ENCODE peak calls at places on chromosome 13, in nine cellular contexts. One of them, this sample, is unnamed.

GRCh38 chr13:72149701-72150100 is 282.7 kb upstream of the DACH1 start:
- DNase-seq in fibroblast of pulmonary artery: no peak
- DNase-seq in tibial artery: no peak
- DNase-seq in kidney epithelial cell: no peak
- DNase-seq in HFF-Myc: no peak
- DNase-seq in neural progenitor cell: no peak
- DNase-seq in lower leg skin: no peak
- DNase-seq in gastrocnemius medialis: no peak
- DNase-seq in CD8-positive, alpha-beta T cell: no peak
- DNase-seq in this sample: no peak

GRCh38 chr13:48505597-48506091 is 27.2 kb downstream of the RCBTB2 start:
- DNase-seq in lower leg skin: peak
- DNase-seq in neural progenitor cell: no peak
- DNase-seq in HFF-Myc: no peak
- DNase-seq in tibial artery: peak
- DNase-seq in gastrocnemius medialis: peak
- DNase-seq in CD8-positive, alpha-beta T cell: peak
- DNase-seq in kidney epithelial cell: no peak
- DNase-seq in fibroblast of pulmonary artery: no peak
- DNase-seq in this sample: peak

GRCh38 chr13:60617863-60618733 is 221.1 kb downstream of the TDRD3 start:
- DNase-seq in HFF-Myc: no peak
- DNase-seq in fibroblast of pulmonary artery: peak
- DNase-seq in lower leg skin: no peak
- DNase-seq in CD8-positive, alpha-beta T cell: no peak
- DNase-seq in kidney epithelial cell: no peak
- DNase-seq in gastrocnemius medialis: no peak
- DNase-seq in neural progenitor cell: peak
- DNase-seq in tibial artery: no peak
- DNase-seq in this sample: peak

GRCh38 chr13:94233401-94233800 is 246.1 kb downstream of the DCT start:
- DNase-seq in kidney epithelial cell: peak
- DNase-seq in gastrocnemius medialis: peak
- DNase-seq in tibial artery: no peak
- DNase-seq in CD8-positive, alpha-beta T cell: no peak
- DNase-seq in HFF-Myc: peak
- DNase-seq in neural progenitor cell: no peak
- DNase-seq in lower leg skin: no peak
- DNase-seq in fibroblast of pulmonary artery: peak
- DNase-seq in this sample: peak

GRCh38 chr13:49354719-49355118 is 89.1 kb downstream of the CAB39L start:
- DNase-seq in fibroblast of pulmonary artery: peak
- DNase-seq in lower leg skin: no peak
- DNase-seq in gastrocnemius medialis: no peak
- DNase-seq in HFF-Myc: no peak
- DNase-seq in neural progenitor cell: no peak
- DNase-seq in kidney epithelial cell: no peak
- DNase-seq in CD8-positive, alpha-beta T cell: no peak
- DNase-seq in tibial artery: no peak
- DNase-seq in this sample: no peak

GRCh38 chr13:93797463-93797862 is 570.9 kb downstream of the GPC6 start:
- DNase-seq in lower leg skin: no peak
- DNase-seq in CD8-positive, alpha-beta T cell: no peak
- DNase-seq in fibroblast of pulmonary artery: no peak
- DNase-seq in tibial artery: no peak
- DNase-seq in HFF-Myc: no peak
- DNase-seq in gastrocnemius medialis: no peak
- DNase-seq in neural progenitor cell: no peak
- DNase-seq in kidney epithelial cell: no peak
- DNase-seq in this sample: no peak

GRCh38 chr13:28220166-28220565 is 81.8 kb downstream of the PAN3 start:
- DNase-seq in gastrocnemius medialis: no peak
- DNase-seq in kidney epithelial cell: no peak
- DNase-seq in fibroblast of pulmonary artery: peak
- DNase-seq in HFF-Myc: peak
- DNase-seq in neural progenitor cell: no peak
- DNase-seq in CD8-positive, alpha-beta T cell: no peak
- DNase-seq in tibial artery: no peak
- DNase-seq in lower leg skin: no peak
- DNase-seq in this sample: no peak

GRCh38 chr13:98312606-98313005 is 135.5 kb upstream of the RNF113B start:
- DNase-seq in lower leg skin: no peak
- DNase-seq in gastrocnemius medialis: no peak
- DNase-seq in CD8-positive, alpha-beta T cell: no peak
- DNase-seq in kidney epithelial cell: no peak
- DNase-seq in HFF-Myc: no peak
- DNase-seq in tibial artery: no peak
- DNase-seq in neural progenitor cell: no peak
- DNase-seq in fibroblast of pulmonary artery: no peak
- DNase-seq in this sample: no peak

GRCh38 chr13:59444210-59444857 is 719.4 kb downstream of the DIAPH3 start:
- DNase-seq in tibial artery: no peak
- DNase-seq in fibroblast of pulmonary artery: no peak
- DNase-seq in CD8-positive, alpha-beta T cell: no peak
- DNase-seq in lower leg skin: no peak
- DNase-seq in neural progenitor cell: no peak
- DNase-seq in HFF-Myc: no peak
- DNase-seq in gastrocnemius medialis: no peak
- DNase-seq in kidney epithelial cell: no peak
- DNase-seq in this sample: no peak

GRCh38 chr13:23550164-23550563 is 20.0 kb upstream of the TNFRSF19 start:
- DNase-seq in HFF-Myc: no peak
- DNase-seq in kidney epithelial cell: no peak
- DNase-seq in gastrocnemius medialis: no peak
- DNase-seq in lower leg skin: no peak
- DNase-seq in tibial artery: no peak
- DNase-seq in neural progenitor cell: no peak
- DNase-seq in CD8-positive, alpha-beta T cell: no peak
- DNase-seq in fibroblast of pulmonary artery: no peak
- DNase-seq in this sample: no peak

GRCh38 chr13:24865158-24865557 is 101.2 kb downstream of the RNF17 start:
- DNase-seq in kidney epithelial cell: no peak
- DNase-seq in neural progenitor cell: no peak
- DNase-seq in CD8-positive, alpha-beta T cell: no peak
- DNase-seq in lower leg skin: no peak
- DNase-seq in HFF-Myc: no peak
- DNase-seq in tibial artery: no peak
- DNase-seq in fibroblast of pulmonary artery: peak
- DNase-seq in gastrocnemius medialis: no peak
- DNase-seq in this sample: no peak

DNA sequence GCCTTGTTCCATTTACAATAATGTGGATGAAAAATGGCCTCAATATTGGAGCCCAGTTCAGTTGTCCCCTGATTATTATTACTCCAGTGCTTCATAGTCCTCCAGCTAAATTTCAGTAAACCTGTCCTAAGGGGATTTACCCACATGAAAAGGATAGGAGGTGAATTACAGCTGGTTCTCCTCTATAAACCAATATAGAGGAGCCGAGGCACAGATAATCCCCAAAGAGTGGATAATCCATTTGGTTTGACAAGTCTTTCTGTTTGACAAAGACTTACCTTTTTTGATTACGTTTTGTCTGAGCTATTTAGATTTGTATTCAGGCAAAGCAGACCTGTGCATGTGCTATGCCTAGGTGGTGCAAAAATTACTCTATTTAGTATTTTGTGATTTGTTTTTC is 2.7 kb downstream of the CNMD start:
- DNase-seq in fibroblast of pulmonary artery: no peak
- DNase-seq in neural progenitor cell: no peak
- DNase-seq in tibial artery: no peak
- DNase-seq in CD8-positive, alpha-beta T cell: no peak
- DNase-seq in HFF-Myc: no peak
- DNase-seq in lower leg skin: no peak
- DNase-seq in gastrocnemius medialis: no peak
- DNase-seq in kidney epithelial cell: no peak
- DNase-seq in this sample: no peak
- H3K4me3 ChIP-seq in fibroblast of pulmonary artery: no peak
- H3K4me3 ChIP-seq in neural progenitor cell: no peak
- H3K4me3 ChIP-seq in tibial artery: no peak
- H3K4me3 ChIP-seq in CD8-positive, alpha-beta T cell: no peak
- H3K4me3 ChIP-seq in HFF-Myc: no peak
- H3K4me3 ChIP-seq in lower leg skin: no peak
- H3K4me3 ChIP-seq in gastrocnemius medialis: no peak
- H3K4me3 ChIP-seq in kidney epithelial cell: no peak
- H3K4me3 ChIP-seq in this sample: no peak

GRCh38 chr13:103698000-103698399 is 631.8 kb upstream of the SLC10A2 start:
- DNase-seq in neural progenitor cell: no peak
- DNase-seq in lower leg skin: no peak
- DNase-seq in CD8-positive, alpha-beta T cell: no peak
- DNase-seq in fibroblast of pulmonary artery: no peak
- DNase-seq in tibial artery: no peak
- DNase-seq in gastrocnemius medialis: no peak
- DNase-seq in HFF-Myc: no peak
- DNase-seq in kidney epithelial cell: no peak
- DNase-seq in this sample: no peak
- H3K4me3 ChIP-seq in neural progenitor cell: no peak
- H3K4me3 ChIP-seq in lower leg skin: no peak
- H3K4me3 ChIP-seq in CD8-positive, alpha-beta T cell: no peak
- H3K4me3 ChIP-seq in fibroblast of pulmonary artery: no peak
- H3K4me3 ChIP-seq in tibial artery: no peak
- H3K4me3 ChIP-seq in gastrocnemius medialis: no peak
- H3K4me3 ChIP-seq in HFF-Myc: no peak
- H3K4me3 ChIP-seq in kidney epithelial cell: no peak
- H3K4me3 ChIP-seq in this sample: no peak

GRCh38 chr13:113390874-113391497 is 27.1 kb upstream of the GRTP1 start:
- DNase-seq in neural progenitor cell: no peak
- DNase-seq in lower leg skin: no peak
- DNase-seq in kidney epithelial cell: no peak
- DNase-seq in tibial artery: peak
- DNase-seq in gastrocnemius medialis: no peak
- DNase-seq in CD8-positive, alpha-beta T cell: no peak
- DNase-seq in HFF-Myc: no peak
- DNase-seq in fibroblast of pulmonary artery: no peak
- DNase-seq in this sample: no peak
- H3K4me3 ChIP-seq in neural progenitor cell: no peak
- H3K4me3 ChIP-seq in lower leg skin: no peak
- H3K4me3 ChIP-seq in kidney epithelial cell: no peak
- H3K4me3 ChIP-seq in tibial artery: no peak
- H3K4me3 ChIP-seq in gastrocnemius medialis: no peak
- H3K4me3 ChIP-seq in CD8-positive, alpha-beta T cell: no peak
- H3K4me3 ChIP-seq in HFF-Myc: no peak
- H3K4me3 ChIP-seq in fibroblast of pulmonary artery: no peak
- H3K4me3 ChIP-seq in this sample: no peak

DNA sequence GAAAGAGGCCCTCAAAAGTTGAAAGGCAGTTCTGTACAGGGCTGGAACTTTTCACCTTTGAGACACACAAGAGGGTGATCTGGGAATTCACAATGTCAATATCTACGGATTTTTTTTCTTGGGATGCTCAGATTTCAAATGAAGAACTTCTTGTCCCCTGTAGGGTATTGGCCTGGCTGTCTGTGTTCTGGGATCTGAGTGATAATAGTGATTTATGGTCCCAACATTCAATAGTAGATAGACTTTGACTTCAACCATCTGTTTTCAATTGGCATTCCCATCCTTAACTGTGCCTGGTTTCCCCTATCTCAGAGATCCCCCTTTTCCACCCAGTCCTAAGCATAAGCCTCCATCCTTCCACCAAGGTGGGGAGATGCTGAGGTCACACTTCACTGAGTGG is 274.1 kb downstream of the COG6 start:
- DNase-seq in gastrocnemius medialis: no peak
- DNase-seq in tibial artery: no peak
- DNase-seq in lower leg skin: no peak
- DNase-seq in HFF-Myc: no peak
- DNase-seq in CD8-positive, alpha-beta T cell: no peak
- DNase-seq in kidney epithelial cell: no peak
- DNase-seq in fibroblast of pulmonary artery: no peak
- DNase-seq in neural progenitor cell: no peak
- DNase-seq in this sample: no peak
- H3K4me3 ChIP-seq in gastrocnemius medialis: no peak
- H3K4me3 ChIP-seq in tibial artery: no peak
- H3K4me3 ChIP-seq in lower leg skin: no peak
- H3K4me3 ChIP-seq in HFF-Myc: no peak
- H3K4me3 ChIP-seq in CD8-positive, alpha-beta T cell: no peak
- H3K4me3 ChIP-seq in kidney epithelial cell: no peak
- H3K4me3 ChIP-seq in fibroblast of pulmonary artery: no peak
- H3K4me3 ChIP-seq in neural progenitor cell: no peak
- H3K4me3 ChIP-seq in this sample: no peak

GRCh38 chr13:114127473-114128347 is 4.7 kb downstream of the RASA3 start:
- DNase-seq in lower leg skin: no peak
- DNase-seq in tibial artery: no peak
- DNase-seq in CD8-positive, alpha-beta T cell: no peak
- DNase-seq in neural progenitor cell: no peak
- DNase-seq in HFF-Myc: no peak
- DNase-seq in kidney epithelial cell: no peak
- DNase-seq in fibroblast of pulmonary artery: no peak
- DNase-seq in gastrocnemius medialis: peak
- DNase-seq in this sample: no peak

GRCh38 chr13:114126789-114127472 is 5.5 kb downstream of the RASA3 start:
- DNase-seq in tibial artery: no peak
- DNase-seq in fibroblast of pulmonary artery: no peak
- DNase-seq in lower leg skin: no peak
- DNase-seq in HFF-Myc: no peak
- DNase-seq in kidney epithelial cell: no peak
- DNase-seq in CD8-positive, alpha-beta T cell: no peak
- DNase-seq in gastrocnemius medialis: no peak
- DNase-seq in neural progenitor cell: no peak
- DNase-seq in this sample: no peak

GRCh38 chr13:114128624-114129522 is 3.5 kb downstream of the RASA3 start:
- DNase-seq in kidney epithelial cell: peak
- DNase-seq in fibroblast of pulmonary artery: peak
- DNase-seq in tibial artery: peak
- DNase-seq in neural progenitor cell: no peak
- DNase-seq in lower leg skin: peak
- DNase-seq in HFF-Myc: no peak
- DNase-seq in CD8-positive, alpha-beta T cell: peak
- DNase-seq in gastrocnemius medialis: peak
- DNase-seq in this sample: peak

GRCh38 chr13:114129649-114130062 is 2.8 kb downstream of the RASA3 start:
- DNase-seq in tibial artery: no peak
- DNase-seq in lower leg skin: no peak
- DNase-seq in CD8-positive, alpha-beta T cell: no peak
- DNase-seq in kidney epithelial cell: no peak
- DNase-seq in fibroblast of pulmonary artery: no peak
- DNase-seq in neural progenitor cell: no peak
- DNase-seq in HFF-Myc: no peak
- DNase-seq in gastrocnemius medialis: no peak
- DNase-seq in this sample: no peak

DNA sequence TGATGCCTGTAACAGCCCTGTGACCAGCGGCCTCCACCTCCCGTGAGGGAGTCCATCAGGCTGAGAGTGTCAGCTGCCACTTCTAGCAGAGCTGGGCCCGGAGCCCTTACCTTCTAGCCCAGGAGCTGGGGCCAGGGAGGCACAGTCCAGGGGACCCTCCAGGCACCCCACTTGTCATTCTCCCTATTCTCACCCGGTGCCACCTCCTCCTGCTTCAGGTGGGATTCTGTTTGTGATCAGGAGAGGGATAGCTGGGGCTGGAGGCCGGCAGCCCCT is 4.1 kb downstream of the RASA3 start:
- DNase-seq in tibial artery: no peak
- DNase-seq in HFF-Myc: no peak
- DNase-seq in lower leg skin: no peak
- DNase-seq in CD8-positive, alpha-beta T cell: no peak
- DNase-seq in gastrocnemius medialis: no peak
- DNase-seq in kidney epithelial cell: no peak
- DNase-seq in neural progenitor cell: no peak
- DNase-seq in fibroblast of pulmonary artery: no peak
- DNase-seq in this sample: no peak
- H3K4me3 ChIP-seq in tibial artery: peak
- H3K4me3 ChIP-seq in HFF-Myc: peak
- H3K4me3 ChIP-seq in lower leg skin: no peak
- H3K4me3 ChIP-seq in CD8-positive, alpha-beta T cell: peak
- H3K4me3 ChIP-seq in gastrocnemius medialis: peak
- H3K4me3 ChIP-seq in kidney epithelial cell: peak
- H3K4me3 ChIP-seq in neural progenitor cell: no peak
- H3K4me3 ChIP-seq in fibroblast of pulmonary artery: no peak
- H3K4me3 ChIP-seq in this sample: peak

GRCh38 chr13:46179576-46180368 is 2.2 kb downstream of the LCP1 start:
- DNase-seq in HFF-Myc: no peak
- DNase-seq in neural progenitor cell: no peak
- DNase-seq in lower leg skin: peak
- DNase-seq in gastrocnemius medialis: peak
- DNase-seq in fibroblast of pulmonary artery: no peak
- DNase-seq in kidney epithelial cell: no peak
- DNase-seq in tibial artery: peak
- DNase-seq in CD8-positive, alpha-beta T cell: peak
- DNase-seq in this sample: no peak
- H3K4me3 ChIP-seq in HFF-Myc: no peak
- H3K4me3 ChIP-seq in neural progenitor cell: no peak
- H3K4me3 ChIP-seq in lower leg skin: no peak
- H3K4me3 ChIP-seq in gastrocnemius medialis: no peak
- H3K4me3 ChIP-seq in fibroblast of pulmonary artery: no peak
- H3K4me3 ChIP-seq in kidney epithelial cell: no peak
- H3K4me3 ChIP-seq in tibial artery: peak
- H3K4me3 ChIP-seq in CD8-positive, alpha-beta T cell: peak
- H3K4me3 ChIP-seq in this sample: no peak